ENCODE peak calls at places on chromosome 7, in five cellular contexts. G is CD8-positive, alpha-beta memory T cell; M is CD4-positive, alpha-beta memory T cell; A is endodermal cell; Y is heart left ventricle. O is an unnamed sample. For H3K4me1, the result is how much of the 10 kb centered on the place peaks cover.

GRCh38 chr7:16007911-16008310 is 321.4 kb upstream of the MEOX2 start:
- DNase-seq in A (no peak), M (no peak), G (no peak), Y (no peak), O (no peak)

GRCh38 chr7:54778166-54778565 is 19.2 kb upstream of the SEC61G start:
- DNase-seq in A (no peak), G (no peak), Y (no peak), M (no peak), O (no peak)

GRCh38 chr7:141203177-141203576 is 129.3 kb downstream of the TMEM178B start:
- DNase-seq in G (no peak), M (no peak), A (no peak), Y (no peak), O (no peak)

GRCh38 chr7:157439761-157440160 is 103.0 kb downstream of the DNAJB6 start:
- DNase-seq in A (peak), G (no peak), Y (no peak), M (no peak), O (peak)

GRCh38 chr7:116315293-116315692 is 105.0 kb downstream of the TES start:
- DNase-seq in G (no peak), M (no peak), A (no peak), Y (peak), O (no peak)

GRCh38 chr7:97851725-97852124 is 20.5 kb downstream of the ASNS start:
- DNase-seq in G (no peak), A (no peak), M (no peak), Y (no peak), O (no peak)

GRCh38 chr7:87059525-87060287 is at the start of gene ELAPOR2:
- DNase-seq in G (peak), A (peak), Y (peak), M (peak), O (peak)

GRCh38 chr7:142355328-142355727 is 97.5 kb upstream of the PRSS58 start:
- DNase-seq in Y (no peak), A (no peak), G (no peak), M (no peak), O (no peak)

GRCh38 chr7:158432369-158433270 is 155.0 kb downstream of the PTPRN2 start:
- DNase-seq in Y (no peak), A (peak), G (no peak), M (no peak), O (peak)

GRCh38 chr7:24668922-24669635 is 88.2 kb downstream of the GSDME start:
- DNase-seq in M (no peak), Y (no peak), A (no peak), G (no peak), O (no peak)

GRCh38 chr7:145212050-145212449 is 376.2 kb upstream of the TPK1 start:
- DNase-seq in A (no peak), G (no peak), M (no peak), Y (no peak), O (no peak)

GRCh38 chr7:155357573-155358041 is 59.9 kb downstream of the INSIG1 start:
- DNase-seq in Y (no peak), G (no peak), M (no peak), A (no peak), O (peak)

GRCh38 chr7:29976673-29977072 is 12.9 kb downstream of the SCRN1 start:
- DNase-seq in Y (no peak), M (no peak), G (no peak), A (no peak), O (no peak)

GRCh38 chr7:99456288-99456687 is 9.7 kb downstream of the ATP5MF start:
- DNase-seq in A (no peak), Y (no peak), M (no peak), G (no peak), O (no peak)

GRCh38 chr7:32496052-32496813 is 944 bp downstream of the AVL9 start:
- DNase-seq in G (no peak), A (no peak), M (no peak), Y (no peak), O (no peak)

GRCh38 chr7:14973712-14974428 is 71.3 kb upstream of the DGKB start:
- DNase-seq in G (no peak), M (no peak), A (no peak), Y (no peak), O (no peak)

GRCh38 chr7:94888542-94888941 is 18.9 kb upstream of the PPP1R9A start:
- DNase-seq in M (no peak), Y (no peak), G (no peak), A (no peak), O (no peak)

GRCh38 chr7:69790915-69791473 is 192.7 kb downstream of the AUTS2 start:
- DNase-seq in G (no peak), Y (no peak), M (no peak), A (no peak), O (no peak)

GRCh38 chr7:149690688-149691446 is 82.5 kb downstream of the ZNF467 start:
- DNase-seq in M (no peak), A (peak), G (no peak), Y (no peak), O (no peak)

GRCh38 chr7:149778696-149779501 is 5.5 kb upstream of the ZNF467 start:
- DNase-seq in M (no peak), A (no peak), G (no peak), Y (peak), O (peak)

GRCh38 chr7:105840981-105841749 is 35.2 kb downstream of the ATXN7L1 start:
- DNase-seq in Y (no peak), M (no peak), G (no peak), A (no peak), O (no peak)

GRCh38 chr7:80833289-80834104 is 85.4 kb downstream of the SEMA3C start:
- DNase-seq in M (no peak), A (no peak), G (no peak), Y (no peak), O (no peak)

GRCh38 chr7:80830000-80830399 is 88.9 kb downstream of the SEMA3C start:
- DNase-seq in Y (no peak), G (no peak), M (no peak), A (no peak), O (no peak)

GRCh38 chr7:80830584-80831319 is 88.1 kb downstream of the SEMA3C start:
- DNase-seq in Y (no peak), M (no peak), G (no peak), A (no peak), O (no peak)

GRCh38 chr7:80834105-80834410 is 84.8 kb downstream of the SEMA3C start:
- DNase-seq in Y (no peak), M (no peak), A (no peak), G (no peak), O (no peak)

DNA sequence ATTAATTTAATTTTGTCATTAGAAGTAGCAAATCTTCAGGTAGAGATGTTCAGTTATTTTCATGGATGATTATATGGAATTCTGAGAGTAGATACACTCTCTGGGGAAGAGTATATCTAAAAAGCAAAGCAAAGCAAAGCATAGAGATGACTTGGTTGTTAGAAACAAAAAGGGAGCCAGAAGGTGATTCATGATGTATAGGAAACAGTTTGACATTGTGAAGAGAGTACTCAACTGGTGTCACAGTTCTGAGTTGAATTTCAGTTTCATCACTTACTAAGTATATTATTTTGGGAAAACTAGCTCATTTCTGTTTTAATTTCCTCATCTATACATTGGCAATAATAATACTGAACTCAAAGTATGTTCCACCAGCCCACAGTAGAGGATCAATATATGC is 86.9 kb downstream of the SEMA3C start:
- DNase-seq in G (no peak), A (no peak), M (no peak), Y (no peak), O (no peak)
- H3K4me1 ChIP-seq in G (under half), A (under half), M (under half), Y (under half), O (under half)

DNA sequence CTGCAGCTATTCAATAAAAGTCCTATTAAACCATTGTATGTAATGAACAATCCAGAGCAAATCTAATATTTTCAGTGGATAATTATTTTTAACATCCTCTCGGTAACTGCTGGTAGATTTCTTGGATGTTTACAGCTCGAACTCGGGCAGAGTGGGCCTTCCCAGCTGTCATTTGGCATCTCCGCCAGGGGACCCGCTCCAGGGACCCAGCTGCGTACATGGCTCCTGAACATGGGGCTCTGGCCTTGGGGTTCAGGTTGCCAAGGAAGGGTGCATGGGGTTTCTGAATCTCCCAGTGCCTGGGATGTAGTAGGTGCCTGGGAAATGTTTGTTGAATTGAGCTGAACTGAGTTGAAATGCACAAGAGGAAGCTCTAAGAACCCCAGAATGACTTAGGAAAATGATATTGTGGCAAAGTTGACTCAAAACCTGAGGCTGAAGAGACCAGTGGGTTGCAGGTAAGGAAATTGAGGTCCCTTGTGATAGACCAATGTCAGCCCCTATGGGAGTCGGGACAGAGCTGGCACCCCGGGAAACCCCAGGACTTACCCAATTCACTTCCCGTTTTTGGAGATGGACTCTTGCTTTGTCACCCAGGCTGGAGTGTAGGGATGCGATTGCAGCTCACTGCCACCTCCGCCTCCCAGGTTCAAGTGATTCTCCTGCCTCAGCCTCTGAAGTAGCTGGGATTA is 228.4 kb downstream of the CUX1 start:
- DNase-seq in A (no peak), M (no peak), Y (no peak), G (no peak), O (no peak)
- H3K4me3 ChIP-seq in A (no peak), M (no peak), Y (no peak), G (no peak), O (peak)

GRCh38 chr7:134847834-134848233 is 68.4 kb downstream of the CALD1 start:
- DNase-seq in M (no peak), Y (no peak), G (no peak), A (no peak), O (no peak)

GRCh38 chr7:134842062-134842461 is 62.6 kb downstream of the CALD1 start:
- DNase-seq in Y (no peak), A (no peak), G (no peak), M (no peak), O (no peak)

GRCh38 chr7:134844200-134844599 is 64.8 kb downstream of the CALD1 start:
- DNase-seq in G (no peak), A (peak), M (no peak), Y (no peak), O (no peak)

GRCh38 chr7:134842901-134843300 is 63.5 kb downstream of the CALD1 start:
- DNase-seq in M (no peak), G (no peak), A (no peak), Y (no peak), O (no peak)

DNA sequence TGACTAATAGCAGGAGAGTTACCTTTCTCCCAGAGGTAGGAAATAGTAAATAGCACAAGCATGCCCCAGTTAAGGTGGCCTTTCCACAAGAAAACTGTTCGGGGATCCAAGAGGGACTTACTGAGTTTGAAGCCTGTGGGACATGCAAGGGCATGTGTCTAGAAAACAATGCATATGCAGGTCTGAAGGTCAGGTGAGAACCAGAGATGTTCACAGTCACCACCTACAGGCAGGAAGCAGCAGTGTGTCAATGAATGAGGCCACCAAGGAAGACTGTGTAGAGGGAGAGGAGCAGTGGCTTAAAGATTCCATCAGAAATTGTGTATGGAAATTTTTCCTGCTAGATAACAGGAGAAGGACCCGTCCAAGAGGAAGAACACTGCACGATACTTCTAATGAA is 66.0 kb downstream of the CALD1 start:
- DNase-seq in A (no peak), M (no peak), Y (no peak), G (no peak), O (no peak)
- H3K4me1 ChIP-seq in A (under half), M (under half), Y (under half), G (under half), O (under half)

DNA sequence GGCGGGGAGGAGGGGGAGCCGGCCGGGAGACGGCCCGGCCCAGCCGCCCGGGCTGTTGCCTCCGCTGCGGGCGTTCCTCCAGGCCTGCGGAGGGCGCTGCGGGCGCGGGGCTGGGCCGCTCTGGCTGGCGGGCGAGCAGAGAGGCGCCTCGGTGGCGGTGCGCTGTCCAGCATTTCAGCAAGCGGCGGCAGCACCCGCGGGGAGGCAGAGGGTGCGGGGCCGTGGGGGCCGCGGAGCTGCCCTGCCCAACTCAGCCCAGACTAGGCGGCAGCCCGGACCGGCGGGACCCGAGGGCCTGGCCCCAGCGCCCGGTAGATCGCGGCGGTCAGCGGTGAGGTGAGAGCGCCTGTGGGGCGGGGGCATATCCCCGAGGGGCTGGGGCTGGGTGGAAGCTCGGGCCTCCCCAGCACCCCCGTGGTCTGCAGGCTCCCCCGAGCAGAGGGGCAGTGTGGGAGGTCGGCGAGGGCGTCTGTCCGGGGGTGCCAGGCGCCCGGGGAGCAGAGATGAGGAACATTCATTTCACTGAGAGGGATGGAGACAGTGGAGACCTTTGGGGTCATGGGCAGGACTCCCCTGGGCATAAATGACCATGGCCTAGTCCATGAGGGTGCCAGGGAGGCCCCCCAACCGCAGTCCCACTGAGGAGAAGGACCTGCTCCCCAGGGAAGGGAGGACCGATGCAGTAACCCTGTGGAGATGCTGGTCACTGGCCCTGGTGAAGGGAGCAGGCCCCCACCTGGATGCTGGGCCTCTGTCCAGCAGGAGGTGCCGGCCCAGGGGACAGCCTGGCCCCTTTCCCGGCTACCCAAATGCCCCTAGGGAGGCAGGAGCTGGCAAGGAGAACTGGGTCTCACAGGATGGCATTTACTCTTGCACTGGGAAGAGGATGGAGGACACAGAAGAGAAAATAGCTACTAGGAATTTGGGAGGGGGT is at the start of gene SRRM3:
- DNase-seq in M (peak), Y (peak), A (peak), G (peak), O (peak)
- H3K4me3 ChIP-seq in M (no peak), Y (peak), A (no peak), G (no peak), O (no peak)

GRCh38 chr7:36153571-36154097 is 580 bp downstream of the EEPD1 start:
- DNase-seq in A (no peak), M (no peak), G (peak), Y (peak), O (peak)
- H3K4me1 ChIP-seq in A (under half), M (under half), G (under half), Y (under half), O (under half)

GRCh38 chr7:101232141-101232821 is 5.3 kb downstream of the CLDN15 start:
- DNase-seq in Y (no peak), G (no peak), M (no peak), A (peak), O (peak)
- H3K4me3 ChIP-seq in Y (peak), G (no peak), M (no peak), A (peak), O (peak)

DNA sequence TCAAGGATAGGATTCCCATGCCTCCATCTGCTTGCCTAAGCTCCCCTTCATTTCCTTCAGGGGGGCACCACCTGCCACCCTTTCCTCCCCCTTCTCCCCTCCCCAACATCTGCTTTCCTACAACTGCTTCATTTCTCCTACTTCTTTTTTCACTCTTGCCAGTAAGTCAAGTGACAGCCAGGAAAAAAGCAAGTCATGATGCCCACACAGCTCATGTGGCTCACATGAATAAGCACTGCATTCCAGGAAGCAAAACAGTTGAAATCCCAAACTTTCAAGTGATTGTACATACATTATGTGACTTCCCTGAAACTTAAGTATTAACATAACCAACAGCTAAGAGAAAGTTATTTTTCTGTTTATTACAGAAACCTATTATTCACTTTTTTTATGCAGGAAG is 78.6 kb downstream of the TNS3 start:
- DNase-seq in G (no peak), Y (no peak), A (no peak), M (no peak), O (no peak)
- H3K4me1 ChIP-seq in G (under half), Y (under half), A (under half), M (under half), O (under half)